ENCODE peak calls at places on chromosome 2, in ten cellular contexts. S is iris pigment epithelial cell; E is cerebellar cortex; V is activated naive CD4-positive, alpha-beta T cell treated with anti-CD3 and anti-CD28 coated beads for 36 hours; R is NCI-H524; M is MV-4-11; K is activated CD4-positive, alpha-beta memory T cell treated with anti-CD3 and anti-CD28 coated beads for 36 hours; C is kidney tubule cell; B is AG09319; G is GDM1. I is an unnamed sample.

GRCh38 chr2:37472959-37473358 is 128.5 kb downstream of the QPCT start:
- DNase-seq in G (no peak), M (no peak), V (no peak), B (peak), E (no peak), R (no peak), K (no peak), S (peak), C (peak), I (no peak)

GRCh38 chr2:240346753-240347372 is 88.6 kb upstream of the GPC1 start:
- DNase-seq in S (no peak), R (no peak), E (no peak), V (no peak), G (no peak), C (no peak), M (no peak), B (no peak), K (no peak), I (no peak)

GRCh38 chr2:151815821-151816489 is 12.3 kb downstream of the ARL5A start:
- DNase-seq in S (no peak), G (no peak), E (no peak), V (no peak), R (no peak), M (no peak), B (no peak), C (no peak), K (no peak), I (no peak)

GRCh38 chr2:9249036-9249800 is 42.6 kb downstream of the ASAP2 start:
- DNase-seq in V (no peak), R (no peak), C (peak), M (peak), K (no peak), B (no peak), E (no peak), G (no peak), S (no peak), I (no peak)

GRCh38 chr2:239574434-239575156 is 173.8 kb upstream of the HDAC4 start:
- DNase-seq in E (no peak), R (no peak), V (no peak), M (no peak), C (no peak), S (no peak), K (no peak), B (no peak), G (no peak), I (no peak)

GRCh38 chr2:218908721-218909619 is 28.3 kb downstream of the WNT10A start:
- DNase-seq in R (peak), G (peak), S (peak), E (peak), K (peak), M (peak), B (peak), V (peak), C (peak), I (peak)

GRCh38 chr2:51000849-51001617 is 30.9 kb downstream of the NRXN1 start:
- DNase-seq in R (no peak), S (no peak), E (no peak), K (no peak), B (no peak), V (no peak), M (no peak), C (no peak), G (no peak), I (no peak)

GRCh38 chr2:152583512-152584188 is 133.6 kb downstream of the PRPF40A start:
- DNase-seq in B (no peak), R (no peak), M (no peak), G (no peak), C (no peak), S (no peak), E (no peak), K (no peak), V (no peak), I (no peak)

GRCh38 chr2:121044412-121044811 is 240.6 kb downstream of the TFCP2L1 start:
- DNase-seq in B (no peak), M (no peak), C (no peak), V (no peak), K (peak), G (no peak), S (no peak), E (no peak), R (peak), I (no peak)

GRCh38 chr2:161139098-161139987 is 20.9 kb upstream of the TANK start:
- DNase-seq in M (no peak), S (peak), R (no peak), V (no peak), G (no peak), E (no peak), C (peak), K (no peak), B (peak), I (no peak)

GRCh38 chr2:20524412-20525040 is 77.7 kb downstream of the RHOB start:
- DNase-seq in B (no peak), S (no peak), R (no peak), K (no peak), G (no peak), V (no peak), C (no peak), M (peak), E (no peak), I (no peak)

GRCh38 chr2:38750011-38750792 is 959 bp downstream of the SRSF7 start:
- DNase-seq in G (no peak), B (no peak), R (peak), M (peak), S (peak), V (peak), E (peak), C (peak), K (peak), I (no peak)

GRCh38 chr2:157894694-157895450 is 18.7 kb upstream of the ACVR1 start:
- DNase-seq in V (no peak), C (peak), G (no peak), R (peak), K (no peak), M (peak), B (peak), S (peak), E (no peak), I (no peak)

GRCh38 chr2:213187833-213188532 is 36.6 kb upstream of the IKZF2 start:
- DNase-seq in K (no peak), M (no peak), E (no peak), G (no peak), C (peak), R (no peak), B (no peak), V (no peak), S (peak), I (no peak)

GRCh38 chr2:125870746-125871145 is 785.2 kb upstream of the GYPC start:
- DNase-seq in E (no peak), B (no peak), S (no peak), G (no peak), M (no peak), R (no peak), V (no peak), K (no peak), C (no peak), I (no peak)

GRCh38 chr2:85468704-85469349 is 50.3 kb downstream of the SH2D6 start:
- DNase-seq in G (no peak), B (no peak), S (peak), R (no peak), K (no peak), E (no peak), C (peak), M (no peak), V (no peak), I (no peak)

GRCh38 chr2:237686659-237687136 is 59.3 kb downstream of the LRRFIP1 start:
- DNase-seq in B (no peak), E (no peak), C (no peak), V (no peak), G (no peak), K (no peak), M (peak), R (no peak), S (peak), I (no peak)

GRCh38 chr2:204447722-204448121 is 97.6 kb upstream of the PARD3B start:
- DNase-seq in R (no peak), C (no peak), S (no peak), G (no peak), B (no peak), M (no peak), V (no peak), K (no peak), E (no peak), I (no peak)

GRCh38 chr2:205868054-205868453 is 185.8 kb downstream of the NRP2 start:
- DNase-seq in V (peak), C (no peak), K (no peak), R (no peak), B (no peak), E (no peak), M (peak), G (peak), S (no peak), I (no peak)

GRCh38 chr2:110107092-110108079 is 8.2 kb downstream of the MALL start:
- DNase-seq in R (no peak), S (no peak), B (no peak), K (no peak), E (no peak), M (no peak), C (no peak), V (no peak), G (no peak), I (no peak)

GRCh38 chr2:23591111-23591510 is 206.1 kb downstream of the KLHL29 start:
- DNase-seq in C (no peak), S (no peak), V (no peak), B (no peak), M (no peak), E (no peak), R (no peak), G (no peak), K (no peak), I (no peak)

GRCh38 chr2:241814571-241815476 is 5.8 kb downstream of the NEU4 start:
- DNase-seq in R (no peak), K (peak), C (no peak), S (no peak), G (no peak), E (no peak), B (no peak), V (no peak), M (no peak), I (no peak)

GRCh38 chr2:3461781-3462492 is 57.4 kb downstream of the ADI1 start:
- DNase-seq in R (peak), E (peak), V (peak), B (no peak), S (peak), M (peak), G (no peak), C (peak), K (no peak), I (peak)

GRCh38 chr2:57437077-57437476 is 609.5 kb upstream of the VRK2 start:
- DNase-seq in B (no peak), G (no peak), V (no peak), K (no peak), M (no peak), C (no peak), R (peak), E (no peak), S (no peak), I (no peak)

GRCh38 chr2:169997140-169997887 is 170.1 kb downstream of the UBR3 start:
- DNase-seq in R (no peak), G (no peak), C (no peak), E (no peak), M (no peak), K (no peak), V (no peak), S (no peak), B (no peak), I (no peak)

GRCh38 chr2:109139844-109140396 is 10.9 kb downstream of the SH3RF3 start:
- DNase-seq in K (no peak), M (no peak), S (no peak), B (no peak), V (no peak), R (no peak), G (no peak), E (no peak), C (no peak), I (no peak)

GRCh38 chr2:38465789-38466127 is 88.7 kb upstream of the ATL2 start:
- DNase-seq in K (peak), M (peak), R (peak), C (peak), V (peak), S (peak), G (no peak), B (no peak), E (peak), I (peak)

GRCh38 chr2:62774555-62775366 is 69.2 kb downstream of the EHBP1 start:
- DNase-seq in M (peak), S (peak), B (no peak), E (peak), C (peak), R (peak), G (peak), K (no peak), V (no peak), I (peak)

GRCh38 chr2:139201516-139201915 is 421.3 kb upstream of the NXPH2 start:
- DNase-seq in V (no peak), G (no peak), C (peak), K (no peak), R (no peak), E (no peak), B (no peak), M (no peak), S (no peak), I (no peak)

GRCh38 chr2:230441188-230441897 is 25.3 kb downstream of the SP100 start:
- DNase-seq in R (no peak), S (peak), K (peak), B (peak), G (no peak), M (peak), C (no peak), V (peak), E (no peak), I (no peak)

GRCh38 chr2:2795438-2796091 is 464.5 kb upstream of the MYT1L start:
- DNase-seq in C (no peak), K (no peak), R (no peak), G (no peak), S (no peak), V (no peak), E (no peak), M (no peak), B (no peak), I (no peak)

GRCh38 chr2:121005512-121005911 is 269.8 kb downstream of the GLI2 start:
- DNase-seq in E (no peak), V (no peak), R (no peak), B (no peak), S (no peak), G (no peak), M (no peak), C (no peak), K (no peak), I (no peak)

GRCh38 chr2:160062283-160063005 is at the start of gene PLA2R1:
- DNase-seq in C (peak), S (peak), B (no peak), R (peak), V (peak), K (peak), E (peak), G (no peak), M (no peak), I (no peak)

I was measured in HL-60.